ENCODE peak calls at places on chromosomes 3 and 15, in eight cellular contexts. K is GM23338; Y is A673; J is IMR-90; Z is GM23248; V is Panc1; H is effector memory CD4-positive, alpha-beta T cell; L is CD4-positive, CD25-positive, alpha-beta regulatory T cell. S is an unnamed sample.

GRCh38 chr3:70800941-70801340 is 488.5 kb upstream of the MDFIC2 start:
- DNase-seq in K (no peak), Y (no peak), J (no peak), Z (no peak), V (no peak), H (no peak), L (no peak), S (no peak)

GRCh38 chr15:88262064-88262463 is 5.5 kb upstream of the NTRK3 start:
- DNase-seq in K (no peak), Y (no peak), J (no peak), Z (no peak), V (no peak), H (no peak), L (no peak), S (no peak)

GRCh38 chr3:15783361-15783969 is 14.3 kb downstream of the ANKRD28 start:
- DNase-seq in K (no peak), Y (no peak), J (peak), Z (peak), V (no peak), H (no peak), L (no peak), S (no peak)

GRCh38 chr3:141929341-141929995 is 53.0 kb downstream of the ATP1B3 start:
- DNase-seq in K (no peak), Y (no peak), J (no peak), Z (no peak), V (no peak), H (no peak), L (no peak), S (no peak)

GRCh38 chr3:145857956-145858355 is 303.0 kb downstream of the PLOD2 start:
- DNase-seq in K (no peak), Y (no peak), J (no peak), Z (no peak), V (no peak), H (no peak), L (no peak), S (no peak)

GRCh38 chr15:60589253-60589652 is 110.3 kb upstream of the ICE2 start:
- DNase-seq in K (no peak), Y (no peak), J (no peak), Z (no peak), V (no peak), H (no peak), L (peak), S (no peak)

GRCh38 chr3:75042941-75043340 is 428.5 kb upstream of the CNTN3 start:
- DNase-seq in K (peak), Y (no peak), J (no peak), Z (no peak), V (no peak), H (no peak), L (no peak), S (no peak)

GRCh38 chr3:26921054-26921453 is 298.5 kb downstream of the LRRC3B start:
- DNase-seq in K (no peak), Y (peak), J (no peak), Z (no peak), V (no peak), H (no peak), L (no peak), S (peak)

GRCh38 chr3:54121404-54122045 is 827 bp upstream of the CACNA2D3 start:
- DNase-seq in K (peak), Y (no peak), J (no peak), Z (no peak), V (no peak), H (no peak), L (no peak), S (no peak)

GRCh38 chr3:186967686-186968085 is 37.4 kb downstream of the ST6GAL1 start:
- DNase-seq in K (no peak), Y (no peak), J (no peak), Z (no peak), V (no peak), H (no peak), L (peak), S (no peak)

GRCh38 chr3:186969607-186970006 is 39.3 kb downstream of the ST6GAL1 start:
- DNase-seq in K (no peak), Y (no peak), J (no peak), Z (no peak), V (no peak), H (no peak), L (no peak), S (no peak)

GRCh38 chr3:186973702-186974101 is 43.4 kb downstream of the ST6GAL1 start:
- DNase-seq in K (no peak), Y (no peak), J (no peak), Z (no peak), V (no peak), H (no peak), L (no peak), S (no peak)

GRCh38 chr3:186974824-186975281 is 44.5 kb downstream of the ST6GAL1 start:
- DNase-seq in K (no peak), Y (no peak), J (no peak), Z (no peak), V (no peak), H (no peak), L (no peak), S (no peak)

GRCh38 chr3:186971578-186971977 is 41.3 kb downstream of the ST6GAL1 start:
- DNase-seq in K (no peak), Y (no peak), J (no peak), Z (no peak), V (no peak), H (no peak), L (no peak), S (no peak)
- H3K27ac ChIP-seq in K (no peak), Y (no peak), J (no peak), Z (no peak), V (no peak), H (no peak), L (no peak), S (no peak)

GRCh38 chr3:72459588-72459987 is 388.7 kb downstream of the SHQ1 start:
- DNase-seq in K (no peak), Y (no peak), J (no peak), Z (no peak), V (no peak), H (no peak), L (no peak), S (no peak)

GRCh38 chr3:72460215-72461174 is 387.8 kb downstream of the SHQ1 start:
- DNase-seq in K (no peak), Y (no peak), J (no peak), Z (no peak), V (no peak), H (no peak), L (no peak), S (no peak)

GRCh38 chr3:72458365-72458764 is 389.9 kb downstream of the SHQ1 start:
- DNase-seq in K (no peak), Y (no peak), J (no peak), Z (no peak), V (no peak), H (no peak), L (no peak), S (no peak)

GRCh38 chr3:72462611-72463011 is 385.6 kb downstream of the SHQ1 start:
- DNase-seq in K (no peak), Y (no peak), J (no peak), Z (no peak), V (no peak), H (no peak), L (no peak), S (peak)

GRCh38 chr3:72461787-72462186 is 386.5 kb downstream of the SHQ1 start:
- DNase-seq in K (no peak), Y (no peak), J (no peak), Z (no peak), V (no peak), H (no peak), L (no peak), S (no peak)
- H3K27ac ChIP-seq in K (no peak), Y (no peak), J (no peak), Z (no peak), V (no peak), H (no peak), L (no peak), S (no peak)

DNA sequence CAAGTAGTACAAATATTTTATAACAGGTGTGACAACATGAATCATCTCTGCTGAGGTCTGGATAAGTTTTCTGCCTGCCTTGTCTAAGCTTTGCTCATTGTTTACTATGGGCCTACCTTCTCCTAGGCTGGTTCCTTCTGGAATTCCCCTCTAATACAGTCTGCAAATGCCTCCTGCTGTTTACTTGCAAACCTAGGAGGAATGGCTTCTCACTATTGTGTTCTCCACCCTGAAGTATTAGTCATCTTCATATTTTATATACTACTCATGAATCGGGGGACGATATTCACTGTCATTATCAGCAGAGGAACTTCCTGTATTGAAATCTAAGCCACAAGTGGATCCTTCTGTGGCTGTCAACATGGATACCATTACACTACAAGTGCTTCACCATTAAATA is 154.8 kb downstream of the PLCL2 start:
- DNase-seq in K (no peak), Y (peak), J (peak), Z (peak), V (peak), H (no peak), L (no peak), S (no peak)
- H3K27ac ChIP-seq in K (no peak), Y (no peak), J (no peak), Z (peak), V (no peak), H (no peak), L (no peak), S (no peak)

GRCh38 chr15:98804057-98804380 is 155.7 kb downstream of the IGF1R start:
- DNase-seq in K (no peak), Y (peak), J (peak), Z (peak), V (no peak), H (no peak), L (no peak), S (no peak)
- H3K27ac ChIP-seq in K (no peak), Y (no peak), J (no peak), Z (no peak), V (peak), H (no peak), L (no peak), S (no peak)

DNA sequence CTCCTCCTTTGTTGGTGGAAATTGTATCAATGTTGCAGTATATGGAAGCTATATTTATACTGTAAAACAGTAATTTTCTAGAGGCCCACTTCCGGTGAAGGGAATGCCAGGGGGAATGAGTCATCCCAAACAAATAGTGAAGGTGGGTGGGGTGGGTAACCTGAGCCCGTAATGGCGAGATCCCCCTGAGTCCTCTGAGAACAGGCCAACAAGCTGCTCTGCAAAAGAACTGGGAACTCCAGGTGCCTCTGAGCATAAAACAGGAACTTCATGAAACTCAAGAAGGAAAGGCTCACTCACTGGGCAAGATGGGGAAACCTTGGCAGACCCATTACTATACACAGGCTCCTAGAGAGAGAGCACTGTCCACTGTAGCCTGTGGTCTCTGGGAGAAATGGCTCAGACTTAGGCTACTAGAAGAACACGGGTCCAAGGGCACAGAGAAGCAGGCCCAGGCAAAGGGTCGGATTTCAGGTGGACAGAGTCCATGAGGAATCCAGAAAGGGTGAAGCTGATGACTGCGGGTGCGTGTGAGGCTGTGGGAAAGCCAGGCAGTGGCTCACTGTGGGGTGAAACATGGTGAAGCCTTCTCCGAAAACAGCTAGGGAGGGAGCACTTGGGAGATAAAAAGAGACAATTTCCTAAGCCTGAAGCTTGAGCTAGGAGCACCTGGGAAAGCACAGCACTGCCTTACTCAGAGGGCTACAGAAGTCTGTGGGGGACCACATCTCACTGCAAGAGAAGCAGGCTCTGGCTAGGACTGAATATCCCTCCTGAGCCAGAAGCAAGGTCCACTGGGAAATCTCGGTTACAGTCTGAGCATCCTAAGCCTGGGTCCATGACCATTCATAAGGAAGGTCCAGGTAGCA is 19.8 kb downstream of the LARP6 start:
- DNase-seq in K (peak), Y (peak), J (peak), Z (peak), V (no peak), H (no peak), L (no peak), S (peak)
- H3K27ac ChIP-seq in K (peak), Y (peak), J (peak), Z (peak), V (peak), H (no peak), L (no peak), S (peak)

GRCh38 chr3:24145981-24146822 is 201.1 kb downstream of the NR1D2 start:
- DNase-seq in K (peak), Y (peak), J (peak), Z (peak), V (no peak), H (no peak), L (no peak), S (peak)
- H3K27ac ChIP-seq in K (no peak), Y (no peak), J (peak), Z (peak), V (no peak), H (no peak), L (no peak), S (peak)

DNA sequence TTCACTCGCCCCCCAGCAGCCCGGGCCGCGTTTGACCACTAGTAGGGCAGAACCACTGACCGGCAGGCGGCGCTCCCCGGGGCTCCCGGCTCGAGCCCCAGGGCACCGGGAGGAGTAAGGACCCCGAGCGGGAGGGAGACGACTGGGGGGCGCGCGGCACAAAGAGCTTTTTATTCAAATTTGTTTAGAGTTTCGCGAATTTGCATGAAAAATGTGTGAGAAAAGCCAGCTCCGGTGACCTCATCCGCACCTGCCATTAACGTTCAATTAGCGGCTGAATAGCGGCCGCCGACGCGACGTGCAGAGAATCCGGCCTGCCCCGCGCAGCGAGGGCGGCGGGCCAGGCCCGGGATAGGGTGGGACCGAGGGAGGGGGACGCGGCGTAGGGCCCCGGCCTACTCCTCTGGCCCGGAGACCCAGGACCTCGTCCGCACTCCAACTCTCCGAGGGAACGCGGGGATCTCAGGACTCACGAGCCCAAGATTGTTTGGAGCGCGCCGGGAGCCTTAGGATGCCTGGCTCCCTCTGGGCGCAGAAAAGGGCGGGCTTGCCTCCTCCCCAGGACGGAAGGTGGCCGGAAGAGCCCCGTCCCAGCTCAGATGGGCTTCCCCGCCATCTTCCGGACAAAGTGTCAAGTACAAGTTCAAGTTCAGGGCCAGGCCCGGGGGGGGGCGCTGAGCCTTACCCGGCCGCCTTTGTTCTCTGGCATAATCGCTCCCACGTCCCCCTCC is 64.9 kb upstream of the POLG start:
- DNase-seq in K (peak), Y (peak), J (no peak), Z (peak), V (no peak), H (no peak), L (peak), S (no peak)
- H3K27ac ChIP-seq in K (no peak), Y (no peak), J (no peak), Z (no peak), V (peak), H (no peak), L (no peak), S (no peak)

GRCh38 chr15:93063796-93064690 is 25.0 kb downstream of the RGMA start:
- DNase-seq in K (no peak), Y (no peak), J (no peak), Z (no peak), V (no peak), H (no peak), L (no peak), S (no peak)
- H3K27ac ChIP-seq in K (peak), Y (no peak), J (no peak), Z (no peak), V (no peak), H (no peak), L (no peak), S (no peak)

DNA sequence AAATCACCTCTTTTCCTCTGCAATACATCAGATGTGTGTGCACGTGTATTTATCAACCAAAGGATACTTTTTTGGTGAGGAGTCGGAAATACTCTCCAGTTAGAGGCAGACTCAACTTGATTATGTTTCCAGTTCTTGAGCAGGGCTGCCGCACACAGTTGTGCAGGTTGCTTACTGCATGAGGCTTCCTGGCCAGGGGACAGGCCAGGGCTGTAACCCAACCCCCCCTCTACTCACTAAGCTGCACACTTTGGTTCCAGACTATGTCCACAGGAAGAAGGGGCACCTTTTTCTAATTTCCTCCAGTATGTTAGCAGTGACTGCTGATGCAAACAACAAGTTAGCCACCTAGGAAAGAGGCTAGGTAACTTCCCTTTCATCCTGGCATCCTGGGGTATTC is 476.9 kb upstream of the TBL1XR1 start:
- DNase-seq in K (no peak), Y (no peak), J (no peak), Z (no peak), V (no peak), H (no peak), L (no peak), S (no peak)
- H3K27ac ChIP-seq in K (no peak), Y (no peak), J (peak), Z (peak), V (no peak), H (no peak), L (no peak), S (no peak)